ENCODE peak calls at places on chromosome 7, in nine cellular contexts. B, C, W, Q, A, L, H, F and G are unnamed samples.

GRCh38 chr7:24441331-24442059 is 131.8 kb upstream of the PALS2 start:
- DNase-seq in B (no peak), C (no peak), W (no peak), Q (no peak), A (no peak), L (no peak), H (no peak), F (no peak), G (no peak)

GRCh38 chr7:73876973-73877372 is 16.0 kb downstream of the TMEM270 start:
- DNase-seq in B (no peak), C (no peak), W (no peak), Q (no peak), A (no peak), L (no peak), H (no peak), F (no peak), G (no peak)

GRCh38 chr7:47648301-47648900 is 66.5 kb upstream of the TNS3 start:
- DNase-seq in B (no peak), C (no peak), W (no peak), Q (no peak), A (no peak), L (no peak), H (no peak), F (no peak), G (no peak)

GRCh38 chr7:40675741-40676140 is 540.9 kb downstream of the SUGCT start:
- DNase-seq in B (no peak), C (no peak), W (no peak), Q (no peak), A (no peak), L (no peak), H (no peak), F (no peak), G (no peak)

GRCh38 chr7:52569151-52569550 is 466.3 kb upstream of the POM121L12 start:
- DNase-seq in B (no peak), C (no peak), W (no peak), Q (no peak), A (no peak), L (no peak), H (no peak), F (no peak), G (no peak)

GRCh38 chr7:138208010-138208634 is 131.9 kb downstream of the AKR1D1 start:
- DNase-seq in B (no peak), C (no peak), W (no peak), Q (no peak), A (no peak), L (no peak), H (no peak), F (no peak), G (no peak)

GRCh38 chr7:140200102-140200989 is 23.6 kb upstream of the KDM7A start:
- DNase-seq in B (peak; percentile 16), C (no peak), W (peak; percentile 41), Q (no peak), A (no peak), L (no peak), H (no peak), F (no peak), G (peak; percentile 58)

GRCh38 chr7:108080094-108080656 is 50.0 kb downstream of the LAMB4 start:
- DNase-seq in B (no peak), C (no peak), W (no peak), Q (no peak), A (no peak), L (no peak), H (no peak), F (no peak), G (no peak)

GRCh38 chr7:129948877-129949291 is 3.9 kb downstream of the UBE2H start:
- DNase-seq in B (peak; percentile 91), C (peak; percentile 86), W (peak; percentile 98), Q (peak; percentile 93), A (peak; percentile 78), L (peak; percentile 93), H (peak; percentile 38), F (peak; percentile 87), G (peak; percentile 84)

GRCh38 chr7:30474893-30475292 is 3.7 kb downstream of the NOD1 start:
- DNase-seq in B (peak; percentile 31), C (no peak), W (peak; percentile 61), Q (no peak), A (no peak), L (no peak), H (no peak), F (no peak), G (peak; percentile 70)

GRCh38 chr7:92753614-92754013 is 82.8 kb downstream of the CDK6 start:
- DNase-seq in B (no peak), C (no peak), W (no peak), Q (no peak), A (no peak), L (no peak), H (no peak), F (no peak), G (no peak)

GRCh38 chr7:47653550-47654351 is 71.8 kb upstream of the TNS3 start:
- DNase-seq in B (peak; percentile 72), C (no peak), W (no peak), Q (no peak), A (no peak), L (no peak), H (no peak), F (no peak), G (no peak)

GRCh38 chr7:140640060-140640611 is 477 bp downstream of the DENND2A start:
- DNase-seq in B (peak; percentile 53), C (no peak), W (peak; percentile 70), Q (peak; percentile 59), A (peak; percentile 23), L (peak; percentile 68), H (no peak), F (no peak), G (peak; percentile 56)

GRCh38 chr7:54859066-54859465 is 100.1 kb upstream of the SEC61G start:
- DNase-seq in B (no peak), C (no peak), W (peak; percentile 41), Q (no peak), A (no peak), L (no peak), H (no peak), F (no peak), G (no peak)

GRCh38 chr7:112994666-112995065 is 92.0 kb downstream of the GPR85 start:
- DNase-seq in B (peak; percentile 88), C (no peak), W (peak; percentile 56), Q (no peak), A (no peak), L (no peak), H (no peak), F (no peak), G (peak; percentile 45)

GRCh38 chr7:94392391-94392782 is 2.3 kb upstream of the COL1A2 start:
- DNase-seq in B (peak; percentile 41), C (no peak), W (peak; percentile 46), Q (no peak), A (no peak), L (no peak), H (no peak), F (no peak), G (no peak)

GRCh38 chr7:22364910-22365309 is 8.0 kb upstream of the RAPGEF5 start:
- DNase-seq in B (no peak), C (no peak), W (no peak), Q (no peak), A (no peak), L (no peak), H (no peak), F (no peak), G (no peak)

GRCh38 chr7:137810248-137810647 is 36.5 kb downstream of the DGKI start:
- DNase-seq in B (no peak), C (no peak), W (no peak), Q (no peak), A (no peak), L (no peak), H (no peak), F (no peak), G (no peak)

GRCh38 chr7:77538186-77538907 is 1.3 kb downstream of the PTPN12 start:
- DNase-seq in B (peak; percentile 97), C (peak; percentile 57), W (peak; percentile 98), Q (no peak), A (no peak), L (peak; percentile 91), H (no peak), F (no peak), G (peak; percentile 80)

GRCh38 chr7:26397326-26397725 is 105.7 kb downstream of the SNX10 start:
- DNase-seq in B (no peak), C (peak; percentile 24), W (no peak), Q (no peak), A (no peak), L (peak; percentile 25), H (no peak), F (no peak), G (no peak)

GRCh38 chr7:46534593-46535271 is 613.7 kb upstream of the IGFBP3 start:
- DNase-seq in B (peak; percentile 77), C (no peak), W (peak; percentile 64), Q (no peak), A (no peak), L (no peak), H (no peak), F (no peak), G (no peak)

GRCh38 chr7:22147113-22147512 is 201.4 kb upstream of the CDCA7L start:
- DNase-seq in B (peak; percentile 42), C (no peak), W (peak; percentile 24), Q (no peak), A (no peak), L (no peak), H (no peak), F (no peak), G (no peak)

GRCh38 chr7:79298145-79298760 is 155.2 kb downstream of the MAGI2 start:
- DNase-seq in B (peak; percentile 56), C (no peak), W (peak; percentile 78), Q (no peak), A (no peak), L (peak; percentile 69), H (no peak), F (peak; percentile 28), G (peak; percentile 60)